ENCODE peak calls at places on chromosomes 16 and 17, in five cellular contexts. M, D, R, G and Y are unnamed samples.

GRCh38 chr17:71980171-71980570 is 140.6 kb upstream of the SOX9 start:
- DNase-seq in R (peak; percentile 3), M (no peak), G (no peak), D (no peak), Y (no peak)

GRCh38 chr17:7285679-7286078 is 4.2 kb downstream of the SLC2A4 start:
- DNase-seq in D (no peak), M (no peak), R (no peak), G (no peak), Y (no peak)

GRCh38 chr16:85490971-85491771 is 122.0 kb upstream of the GSE1 start:
- DNase-seq in D (peak; percentile 5), G (no peak), M (no peak), R (no peak), Y (peak; percentile 14)

GRCh38 chr17:54967621-54968258 is 714 bp downstream of the COX11 start:
- DNase-seq in D (no peak), M (no peak), G (no peak), R (peak; percentile 26), Y (no peak)

GRCh38 chr17:38749222-38750043 is 1.3 kb upstream of the PCGF2 start:
- DNase-seq in G (no peak), M (peak; percentile 67), R (peak; percentile 50), D (no peak), Y (no peak)

GRCh38 chr16:55861288-55861687 is 13.9 kb downstream of the CES5A start:
- DNase-seq in D (no peak), M (no peak), G (no peak), R (no peak), Y (no peak)

GRCh38 chr17:64418506-64419339 is 28.1 kb upstream of the PECAM1 start:
- DNase-seq in M (peak; percentile 55), R (peak; percentile 65), G (peak; percentile 5), D (no peak), Y (no peak)

GRCh38 chr16:5790512-5790911 is 692.9 kb upstream of the EEF2KMT start:
- DNase-seq in R (no peak), G (no peak), M (no peak), D (no peak), Y (no peak)

GRCh38 chr17:29140051-29140582 is 40.1 kb downstream of the MYO18A start:
- DNase-seq in M (no peak), D (peak; percentile 73), G (peak; percentile 82), R (peak; percentile 63), Y (peak; percentile 79)